ENCODE peak calls at places on chromosomes 3 and 15, in six cellular contexts. W is breast epithelium, N is thoracic aorta, B is stomach, Q is SK-N-SH, I is pancreas. X is an unnamed sample.

GRCh38 chr3:74410276-74410941 is 204.1 kb downstream of the CNTN3 start:
- DNase-seq in B (no peak), I (no peak), Q (peak; percentile 5), W (no peak), N (no peak), X (no peak)

GRCh38 chr3:101484805-101485620 is 28.0 kb downstream of the SENP7 start:
- DNase-seq in B (no peak), W (no peak), I (no peak), Q (no peak), N (no peak), X (no peak)

GRCh38 chr15:63583027-63583426 is 14.2 kb upstream of the FBXL22 start:
- DNase-seq in N (no peak), I (no peak), W (no peak), B (no peak), Q (no peak), X (no peak)

GRCh38 chr15:31366169-31366734 is 39.6 kb downstream of the KLF13 start:
- DNase-seq in N (no peak), W (no peak), I (peak; percentile 84), B (no peak), Q (peak; percentile 55), X (no peak)

GRCh38 chr3:101695779-101696372 is 9.4 kb upstream of the RPL24 start:
- DNase-seq in Q (peak; percentile 33), W (no peak), N (no peak), I (no peak), B (no peak), X (no peak)

GRCh38 chr3:23242106-23242505 is 39.0 kb downstream of the UBE2E2 start:
- DNase-seq in I (no peak), B (no peak), W (no peak), N (no peak), Q (no peak), X (no peak)

GRCh38 chr3:142319094-142319493 is 93.7 kb upstream of the GK5 start:
- DNase-seq in B (no peak), W (no peak), Q (no peak), I (no peak), N (no peak), X (no peak)

GRCh38 chr3:184332370-184333090 is 4.9 kb upstream of the FAM131A start:
- DNase-seq in I (no peak), N (no peak), B (no peak), Q (no peak), W (no peak), X (peak; percentile 24)

GRCh38 chr15:38593523-38593922 is 28.9 kb upstream of the RASGRP1 start:
- DNase-seq in W (no peak), Q (no peak), I (no peak), N (no peak), B (peak; percentile 41), X (no peak)

GRCh38 chr15:99084965-99085364 is 19.9 kb upstream of the SYNM start:
- DNase-seq in W (peak; percentile 2), Q (no peak), I (no peak), B (no peak), N (no peak), X (no peak)

GRCh38 chr3:130939753-130940152 is 45.9 kb downstream of the ATP2C1 start:
- DNase-seq in N (no peak), Q (no peak), B (no peak), W (no peak), I (no peak), X (no peak)

GRCh38 chr3:187705164-187705563 is 2.8 kb upstream of the RTP2 start:
- DNase-seq in W (no peak), Q (no peak), I (no peak), B (no peak), N (no peak), X (no peak)

GRCh38 chr15:58222698-58223097 is 84.5 kb downstream of the AQP9 start:
- DNase-seq in B (no peak), I (no peak), Q (no peak), N (no peak), W (no peak), X (no peak)

GRCh38 chr3:156816091-156816793 is 9.9 kb upstream of the LEKR1 start:
- DNase-seq in Q (no peak), B (peak; percentile 43), W (no peak), I (peak; percentile 70), N (no peak), X (peak; percentile 83)

GRCh38 chr15:74402873-74403589 is 30.7 kb downstream of the SEMA7A start:
- DNase-seq in Q (no peak), I (no peak), W (no peak), N (no peak), B (peak; percentile 46), X (peak; percentile 85)

GRCh38 chr3:169556349-169556870 is 107.1 kb downstream of the MECOM start:
- DNase-seq in B (no peak), N (no peak), I (no peak), Q (no peak), W (no peak), X (no peak)

GRCh38 chr15:25863067-25863967 is at the start of gene ATP10A:
- DNase-seq in N (no peak), Q (peak; percentile 56), W (no peak), B (no peak), I (no peak), X (no peak)

GRCh38 chr3:16516695-16517481 is 3.4 kb upstream of the RFTN1 start:
- DNase-seq in Q (peak; percentile 58), B (no peak), W (no peak), I (no peak), N (no peak), X (no peak)

GRCh38 chr3:28130836-28131235 is 110.6 kb upstream of the CMC1 start:
- DNase-seq in Q (no peak), W (no peak), B (no peak), N (no peak), I (no peak), X (no peak)

GRCh38 chr3:54949491-54950044 is 21.7 kb upstream of the LRTM1 start:
- DNase-seq in N (no peak), W (no peak), Q (no peak), I (no peak), B (no peak), X (no peak)

GRCh38 chr15:76195506-76196285 is 115.6 kb downstream of the ETFA start:
- DNase-seq in N (no peak), Q (no peak), W (no peak), B (no peak), I (peak; percentile 35), X (no peak)

GRCh38 chr3:171790574-171790897 is 19.7 kb downstream of the PLD1 start:
- DNase-seq in N (no peak), I (no peak), B (no peak), W (no peak), Q (no peak), X (no peak)

GRCh38 chr15:83282859-83283812 is 1.3 kb downstream of the BNC1 start:
- DNase-seq in Q (peak; percentile 59), W (no peak), N (no peak), I (peak; percentile 68), B (no peak), X (no peak)

GRCh38 chr3:52140792-52141191 is 13.4 kb downstream of the POC1A start:
- DNase-seq in Q (no peak), I (no peak), B (no peak), W (no peak), N (no peak), X (no peak)

GRCh38 chr3:15803913-15804312 is 6.1 kb upstream of the ANKRD28 start:
- DNase-seq in B (no peak), Q (no peak), I (no peak), W (no peak), N (no peak), X (no peak)

GRCh38 chr3:122186372-122186771 is 2.9 kb downstream of the CASR start:
- DNase-seq in N (no peak), W (no peak), I (no peak), Q (no peak), B (no peak), X (no peak)

GRCh38 chr3:137792633-137793271 is 28.6 kb downstream of the SOX14 start:
- DNase-seq in W (no peak), Q (peak; percentile 38), I (no peak), B (no peak), N (no peak), X (no peak)

GRCh38 chr15:89460048-89460447 is 36.3 kb downstream of the RHCG start:
- DNase-seq in B (no peak), N (no peak), W (no peak), I (no peak), Q (no peak), X (no peak)

GRCh38 chr3:68256635-68257034 is 602.2 kb upstream of the SUCLG2 start:
- DNase-seq in I (no peak), W (no peak), N (no peak), B (no peak), Q (peak; percentile 8), X (no peak)

GRCh38 chr3:51873253-51873766 is 2.1 kb downstream of the IQCF5 start:
- DNase-seq in I (no peak), N (no peak), Q (no peak), B (no peak), W (no peak), X (no peak)

GRCh38 chr3:128280466-128281455 is 127.5 kb downstream of the EEFSEC start:
- DNase-seq in B (no peak), Q (no peak), I (no peak), W (no peak), N (no peak), X (no peak)
- H3K4me1 ChIP-seq in B (peaks cover 40% of the 10 kb centered on the region), Q (peaks cover 35% of the 10 kb centered on the region), I (peaks cover 4% of the 10 kb centered on the region), W (no peaks in the 10 kb centered on the region), N (peaks cover 55% of the 10 kb centered on the region), X (peaks cover 15% of the 10 kb centered on the region)

GRCh38 chr3:10688126-10688525 is 127.9 kb upstream of the SLC6A11 start:
- DNase-seq in Q (no peak), N (no peak), I (no peak), B (no peak), W (no peak), X (no peak)
- TF ChIP-seq CTCF in Q (no peak), N (no peak), I (no peak), B (no peak), W (no peak), X (no peak)

DNA sequence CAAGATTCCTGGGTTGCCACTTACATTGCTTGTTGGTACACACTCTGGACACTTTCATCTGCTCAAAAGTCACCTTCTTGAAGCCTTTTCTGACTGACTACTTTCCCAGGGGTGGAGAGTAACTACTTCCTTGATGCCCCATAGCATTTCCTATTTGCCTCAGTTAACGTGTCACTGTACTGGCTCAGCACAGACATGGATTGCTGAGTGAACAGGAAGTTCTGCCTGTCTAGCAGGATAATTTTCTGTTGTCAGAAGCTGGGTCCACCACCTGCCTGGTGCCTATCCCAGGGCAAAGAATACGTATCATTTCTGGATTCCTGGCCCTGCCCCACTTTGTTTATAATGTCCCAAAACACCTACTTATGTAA is 15.3 kb upstream of the ABHD17C start:
- DNase-seq in N (no peak), Q (no peak), B (no peak), I (no peak), W (no peak), X (no peak)
- H3K27ac ChIP-seq in N (no peak overlapping the region), Q (no peak overlapping the region), B (no peak overlapping the region), I (no peak overlapping the region), W (peak overlapping the region; percentile 45), X (no peak overlapping the region)

GRCh38 chr3:152578769-152579168 is 256.2 kb upstream of the P2RY1 start:
- DNase-seq in Q (no peak), W (no peak), N (no peak), I (no peak), B (no peak), X (no peak)
- H3K4me1 ChIP-seq in Q (no peaks in the 10 kb centered on the region), W (no peaks in the 10 kb centered on the region), N (no peaks in the 10 kb centered on the region), I (no peaks in the 10 kb centered on the region), B (no peaks in the 10 kb centered on the region), X (no peaks in the 10 kb centered on the region)